ENCODE peak calls at places on chromosome 11, in six cellular contexts. C, F, H, W, P and Z are unnamed samples.

GRCh38 chr11:84825140-84825539 is 802.0 kb downstream of the DLG2 start:
- DNase-seq in C (no peak), F (no peak), H (no peak), P (no peak), W (no peak), Z (no peak)

GRCh38 chr11:122261546-122261945 is 145.5 kb upstream of the BLID start:
- DNase-seq in H (no peak), P (no peak), W (no peak), C (no peak), F (no peak), Z (no peak)

GRCh38 chr11:47967577-47968230 is 12.7 kb upstream of the PTPRJ start:
- DNase-seq in W (no peak), F (no peak), H (no peak), C (no peak), P (peak), Z (no peak)

GRCh38 chr11:46369458-46370152 is 11.9 kb upstream of the MDK start:
- DNase-seq in C (peak), F (peak), W (peak), H (no peak), P (peak), Z (peak)

GRCh38 chr11:69154211-69154913 is 1.4 kb upstream of the SMIM38 start:
- DNase-seq in W (no peak), C (no peak), F (no peak), H (no peak), P (no peak), Z (no peak)

GRCh38 chr11:987671-988070 is 48.8 kb downstream of the MUC6 start:
- DNase-seq in H (no peak), W (no peak), C (no peak), P (no peak), F (no peak), Z (no peak)

GRCh38 chr11:67577951-67578350 is 5.7 kb upstream of the GSTP1 start:
- DNase-seq in W (no peak), F (no peak), H (no peak), C (no peak), P (no peak), Z (no peak)

GRCh38 chr11:86818466-86819282 is 18.3 kb downstream of the PRSS23 start:
- DNase-seq in W (no peak), F (no peak), C (peak), P (peak), H (no peak), Z (no peak)

GRCh38 chr11:34155057-34155758 is 49.8 kb downstream of the NAT10 start:
- DNase-seq in F (no peak), P (no peak), W (no peak), H (no peak), C (no peak), Z (peak)

GRCh38 chr11:77171885-77172665 is 44.0 kb downstream of the MYO7A start:
- DNase-seq in H (no peak), W (no peak), F (no peak), C (no peak), P (peak), Z (peak)

GRCh38 chr11:125343732-125344131 is 152.3 kb downstream of the FEZ1 start:
- DNase-seq in C (peak), F (no peak), W (no peak), H (no peak), P (peak), Z (no peak)

GRCh38 chr11:75055511-75055910 is 41.2 kb downstream of the OR2AT4 start:
- DNase-seq in W (no peak), F (no peak), H (no peak), P (no peak), C (no peak), Z (no peak)

GRCh38 chr11:119340335-119341221 is at the start of gene C1QTNF5:
- DNase-seq in C (peak), W (no peak), F (peak), P (peak), H (no peak), Z (peak)

GRCh38 chr11:65013130-65013691 is 749 bp upstream of the ARL2 start:
- DNase-seq in P (no peak), H (peak), F (peak), C (peak), W (peak), Z (peak)

GRCh38 chr11:119153049-119153818 is 4.4 kb downstream of the ABCG4 start:
- DNase-seq in P (peak), F (no peak), W (no peak), C (no peak), H (no peak), Z (no peak)

GRCh38 chr11:115665345-115665901 is 161.2 kb upstream of the CADM1 start:
- DNase-seq in F (no peak), C (no peak), H (no peak), W (no peak), P (no peak), Z (no peak)

GRCh38 chr11:64654958-64655541 is 64.0 kb downstream of the SLC22A12 start:
- DNase-seq in W (no peak), H (no peak), P (no peak), F (no peak), C (no peak), Z (peak)

GRCh38 chr11:120513436-120514315 is 2.1 kb downstream of the GRIK4 start:
- DNase-seq in H (no peak), F (no peak), W (no peak), C (no peak), P (no peak), Z (no peak)

GRCh38 chr11:100594320-100594719 is 92.8 kb upstream of the ARHGAP42 start:
- DNase-seq in H (no peak), F (no peak), W (no peak), P (peak), C (no peak), Z (no peak)

GRCh38 chr11:6633422-6634408 is 14.5 kb upstream of the TPP1 start:
- DNase-seq in F (no peak), P (no peak), H (no peak), C (no peak), W (no peak), Z (peak)

GRCh38 chr11:114182471-114182968 is 113.7 kb upstream of the NNMT start:
- DNase-seq in F (no peak), H (no peak), W (no peak), P (no peak), C (no peak), Z (no peak)

GRCh38 chr11:1827931-1828330 is 6.9 kb upstream of the SYT8 start:
- DNase-seq in F (no peak), P (no peak), C (no peak), W (no peak), H (no peak), Z (peak)

GRCh38 chr11:91947215-91947614 is 277.4 kb upstream of the FAT3 start:
- DNase-seq in P (no peak), F (no peak), H (no peak), C (peak), W (no peak), Z (peak)

GRCh38 chr11:10674991-10675440 is 18.5 kb downstream of the IRAG1 start:
- DNase-seq in W (no peak), P (no peak), C (no peak), F (no peak), H (no peak), Z (peak)

GRCh38 chr11:34926101-34926830 is 9.8 kb downstream of the PDHX start:
- DNase-seq in C (peak), F (no peak), W (no peak), P (peak), H (no peak), Z (no peak)

GRCh38 chr11:60921259-60921658 is 3.0 kb upstream of the TMEM132A start:
- DNase-seq in F (no peak), C (no peak), P (no peak), W (no peak), H (no peak), Z (peak)

GRCh38 chr11:57335343-57336110 is at the start of gene SSRP1:
- DNase-seq in W (peak), P (peak), H (peak), F (peak), C (peak), Z (peak)

GRCh38 chr11:28836285-28837081 is 728.3 kb downstream of the METTL15 start:
- DNase-seq in C (peak), F (no peak), H (no peak), P (peak), W (no peak), Z (no peak)

GRCh38 chr11:43567396-43567975 is 113.1 kb upstream of the HSD17B12 start:
- DNase-seq in P (peak), H (no peak), W (no peak), F (no peak), C (peak), Z (no peak)

GRCh38 chr11:762421-763072 is 14.7 kb downstream of the GATD1 start:
- DNase-seq in H (no peak), C (peak), F (peak), W (no peak), P (peak), Z (peak)